ENCODE peak calls at places on chromosomes 5 and 9, in six cellular contexts. E, Q, R, K, C and Y are unnamed samples.

GRCh38 chr9:8531831-8532230 is 732.3 kb upstream of the DMAC1 start:
- DNase-seq in E (no peak), Q (no peak), K (no peak), C (no peak), R (no peak), Y (no peak)

GRCh38 chr9:88590558-88591146 is 55.7 kb downstream of the NXNL2 start:
- DNase-seq in E (no peak), C (no peak), Q (peak), K (no peak), R (no peak), Y (no peak)

GRCh38 chr5:104412649-104413240 is 850.2 kb upstream of the NUDT12 start:
- DNase-seq in E (no peak), K (peak), C (no peak), R (peak), Q (peak), Y (peak)

GRCh38 chr5:9898319-9898718 is 268.2 kb upstream of the TAS2R1 start:
- DNase-seq in E (no peak), C (no peak), R (peak), Q (peak), K (peak), Y (no peak)

GRCh38 chr9:34592895-34593601 is 3.5 kb upstream of the CNTFR start:
- DNase-seq in E (no peak), C (peak), K (peak), R (no peak), Q (no peak), Y (no peak)

GRCh38 chr5:125033602-125034001 is 287.2 kb upstream of the ZNF608 start:
- DNase-seq in Q (no peak), R (no peak), E (no peak), C (no peak), K (no peak), Y (no peak)

GRCh38 chr5:142977363-142978051 is 207.3 kb downstream of the ARHGAP26 start:
- DNase-seq in C (no peak), R (no peak), E (no peak), K (peak), Q (peak), Y (no peak)

GRCh38 chr5:50958852-50959457 is 292.5 kb downstream of the PARP8 start:
- DNase-seq in K (peak), C (no peak), E (peak), Q (peak), R (peak), Y (peak)

GRCh38 chr5:127562252-127562651 is 44.8 kb downstream of the PRRC1 start:
- DNase-seq in E (no peak), C (no peak), R (no peak), Q (peak), K (no peak), Y (no peak)

GRCh38 chr9:115071176-115071575 is 46.8 kb downstream of the TNC start:
- DNase-seq in K (no peak), Q (peak), E (no peak), C (no peak), R (no peak), Y (no peak)

GRCh38 chr9:15104826-15105420 is 194.7 kb upstream of the FREM1 start:
- DNase-seq in Q (peak), R (peak), K (peak), C (no peak), E (peak), Y (peak)

GRCh38 chr9:11141357-11141756 is 528.6 kb upstream of the PTPRD start:
- DNase-seq in R (no peak), E (no peak), K (no peak), C (no peak), Q (no peak), Y (no peak)

GRCh38 chr5:169838688-169839087 is 141.6 kb downstream of the INSYN2B start:
- DNase-seq in R (no peak), E (no peak), K (no peak), C (no peak), Q (no peak), Y (peak)

GRCh38 chr5:173643964-173644363 is 27.5 kb upstream of the BOD1 start:
- DNase-seq in R (peak), C (peak), E (peak), K (no peak), Q (peak), Y (peak)

GRCh38 chr5:139686919-139687421 is 38.8 kb downstream of the CXXC5 start:
- DNase-seq in E (no peak), C (no peak), K (no peak), R (no peak), Q (no peak), Y (no peak)